ENCODE peak calls at places on chromosome 7, in five cellular contexts. B is GM20000, Q is hepatocyte, M is lower lobe of right lung, V is OCI-LY7. N is an unnamed sample.

GRCh38 chr7:143499743-143500348 is 22.2 kb downstream of the TAS2R41 start:
- DNase-seq in Q (no peak), M (no peak), V (no peak), B (no peak), N (no peak)

GRCh38 chr7:40583653-40584424 is 449.0 kb downstream of the SUGCT start:
- DNase-seq in Q (no peak), M (no peak), B (no peak), V (no peak), N (no peak)

GRCh38 chr7:133836666-133837065 is 290.5 kb upstream of the LRGUK start:
- DNase-seq in B (no peak), M (no peak), V (no peak), Q (no peak), N (no peak)

GRCh38 chr7:106615808-106616691 is 44.9 kb downstream of the CCDC71L start:
- DNase-seq in B (no peak), V (no peak), Q (no peak), M (no peak), N (no peak)

GRCh38 chr7:68107968-68108367 is 1111.3 kb downstream of the TYW1 start:
- DNase-seq in Q (no peak), V (no peak), B (no peak), M (no peak), N (no peak)

GRCh38 chr7:103857435-103857834 is 132.0 kb downstream of the RELN start:
- DNase-seq in B (no peak), Q (no peak), M (no peak), V (no peak), N (no peak)

GRCh38 chr7:108372601-108373000 is 83.6 kb downstream of the NRCAM start:
- DNase-seq in Q (no peak), V (no peak), B (no peak), M (no peak), N (no peak)

GRCh38 chr7:4484545-4484944 is 197.6 kb upstream of the FOXK1 start:
- DNase-seq in M (no peak), B (no peak), Q (no peak), V (no peak), N (no peak)

GRCh38 chr7:122040147-122040546 is 103.9 kb downstream of the AASS start:
- DNase-seq in M (no peak), Q (no peak), B (no peak), V (no peak), N (no peak)

GRCh38 chr7:127514499-127514898 is 70.9 kb downstream of the GCC1 start:
- DNase-seq in V (peak), B (peak), Q (peak), M (no peak), N (no peak)

GRCh38 chr7:47715631-47716068 is 133.7 kb upstream of the TNS3 start:
- DNase-seq in M (no peak), V (no peak), Q (no peak), B (no peak), N (no peak)

GRCh38 chr7:44534087-44534486 is 7.0 kb downstream of the NPC1L1 start:
- DNase-seq in Q (no peak), B (no peak), M (no peak), V (no peak), N (no peak)

GRCh38 chr7:51315393-51316261 is 982 bp downstream of the COBL start:
- DNase-seq in M (peak), B (peak), V (no peak), Q (peak), N (no peak)

GRCh38 chr7:156691764-156692163 is 51.2 kb downstream of the RNF32 start:
- DNase-seq in B (no peak), V (no peak), Q (no peak), M (no peak), N (no peak)

GRCh38 chr7:136709876-136710275 is 158.6 kb upstream of the CHRM2 start:
- DNase-seq in M (no peak), Q (peak), B (no peak), V (no peak), N (no peak)

GRCh38 chr7:64559206-64559605 is 3.7 kb downstream of the ZNF680 start:
- DNase-seq in B (no peak), M (no peak), V (no peak), Q (no peak), N (no peak)

GRCh38 chr7:146185844-146186243 is 69.2 kb downstream of the CNTNAP2 start:
- DNase-seq in V (no peak), M (no peak), Q (no peak), B (no peak), N (no peak)

GRCh38 chr7:77382532-77382931 is 33.6 kb downstream of the GSAP start:
- DNase-seq in Q (no peak), M (no peak), B (no peak), V (no peak), N (no peak)

GRCh38 chr7:77416621-77417371 is 647 bp upstream of the GSAP start:
- DNase-seq in Q (no peak), M (no peak), V (no peak), B (no peak), N (no peak)

GRCh38 chr7:36216063-36216684 is 63.1 kb downstream of the EEPD1 start:
- DNase-seq in M (no peak), V (no peak), B (no peak), Q (peak), N (no peak)

GRCh38 chr7:101911011-101911799 is 93.8 kb downstream of the CUX1 start:
- DNase-seq in V (no peak), B (no peak), M (no peak), Q (peak), N (no peak)

GRCh38 chr7:66640802-66641525 is 12.3 kb downstream of the KCTD7 start:
- DNase-seq in B (no peak), Q (peak), V (no peak), M (no peak), N (no peak)

GRCh38 chr7:139813141-139813540 is 15.9 kb upstream of the TBXAS1 start:
- DNase-seq in V (no peak), B (no peak), M (no peak), Q (no peak), N (no peak)

GRCh38 chr7:2157473-2158279 is 75.1 kb downstream of the MAD1L1 start:
- DNase-seq in M (peak), B (no peak), V (peak), Q (peak), N (no peak)

GRCh38 chr7:138564365-138564764 is 104.3 kb downstream of the TRIM24 start:
- DNase-seq in M (no peak), V (no peak), B (no peak), Q (peak), N (no peak)

GRCh38 chr7:132516042-132516840 is 60.0 kb downstream of the PLXNA4 start:
- DNase-seq in M (no peak), B (no peak), Q (peak), V (no peak), N (no peak)

GRCh38 chr7:27109533-27110162 is 7.2 kb upstream of the HOXA2 start:
- DNase-seq in M (no peak), Q (no peak), V (no peak), B (no peak), N (no peak)

GRCh38 chr7:114082934-114083647 is 164.3 kb upstream of the PPP1R3A start:
- DNase-seq in V (no peak), B (peak), Q (peak), M (peak), N (no peak)

GRCh38 chr7:1842321-1843221 is 172.5 kb downstream of the ELFN1 start:
- DNase-seq in M (peak), B (no peak), V (no peak), Q (peak), N (peak)

GRCh38 chr7:30870821-30871518 is 40.7 kb upstream of the AQP1 start:
- DNase-seq in B (no peak), V (no peak), Q (no peak), M (no peak), N (no peak)

GRCh38 chr7:117219485-117219884 is 103.4 kb downstream of the WNT2 start:
- DNase-seq in Q (no peak), B (no peak), V (no peak), M (no peak), N (no peak)

GRCh38 chr7:155298288-155298833 is 683 bp downstream of the INSIG1 start:
- DNase-seq in B (no peak), M (no peak), V (no peak), Q (peak), N (no peak)

GRCh38 chr7:155296006-155296787 is 1.5 kb upstream of the INSIG1 start:
- DNase-seq in B (no peak), V (no peak), M (no peak), Q (no peak), N (no peak)

GRCh38 chr7:155295511-155295910 is 2.2 kb upstream of the INSIG1 start:
- DNase-seq in M (no peak), Q (no peak), B (no peak), V (no peak), N (no peak)

GRCh38 chr7:155297517-155298287 is at the start of gene INSIG1:
- DNase-seq in M (peak), Q (peak), V (peak), B (peak), N (peak)

DNA sequence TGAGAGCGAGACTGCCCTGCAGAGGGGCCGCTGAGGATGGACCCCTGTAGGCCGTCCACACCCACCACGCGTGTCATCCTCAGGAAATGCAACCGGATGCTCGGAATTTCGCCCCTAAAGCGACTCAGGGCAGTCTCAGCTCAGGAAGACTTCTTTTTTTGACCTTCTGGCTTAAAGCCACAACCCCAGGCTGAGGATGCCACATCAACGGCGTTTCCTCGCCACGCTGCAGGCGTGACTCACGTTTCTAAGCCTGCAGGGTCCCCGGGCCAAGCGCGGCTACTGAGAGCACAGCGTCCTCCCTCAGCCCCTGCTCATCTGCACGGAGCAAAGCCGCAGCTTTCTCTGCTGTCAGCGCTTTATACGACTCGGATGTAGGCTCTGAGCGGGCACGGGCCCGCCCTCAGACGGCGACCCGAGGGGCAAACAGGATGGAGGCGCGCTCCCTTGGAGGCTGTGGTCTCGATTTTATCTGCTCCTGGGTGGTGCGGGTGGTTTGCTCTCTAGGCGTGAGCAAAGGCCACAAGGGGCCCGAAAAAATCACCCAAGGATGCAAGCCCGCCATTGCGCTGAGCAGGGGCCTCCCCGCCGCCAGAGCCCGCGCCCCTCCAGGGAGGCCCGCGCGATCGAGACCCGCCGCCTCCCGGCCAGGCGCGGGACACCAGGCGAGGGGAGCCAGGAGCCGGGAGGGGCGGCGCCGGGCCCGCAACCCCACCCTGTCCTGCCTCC is 726 bp upstream of the INSIG1 start:
- DNase-seq in M (peak), V (peak), B (peak), Q (peak), N (peak)
- TF ChIP-seq CTCF in M (peak), V (peak), B (no peak), Q (peak), N (peak)

DNA sequence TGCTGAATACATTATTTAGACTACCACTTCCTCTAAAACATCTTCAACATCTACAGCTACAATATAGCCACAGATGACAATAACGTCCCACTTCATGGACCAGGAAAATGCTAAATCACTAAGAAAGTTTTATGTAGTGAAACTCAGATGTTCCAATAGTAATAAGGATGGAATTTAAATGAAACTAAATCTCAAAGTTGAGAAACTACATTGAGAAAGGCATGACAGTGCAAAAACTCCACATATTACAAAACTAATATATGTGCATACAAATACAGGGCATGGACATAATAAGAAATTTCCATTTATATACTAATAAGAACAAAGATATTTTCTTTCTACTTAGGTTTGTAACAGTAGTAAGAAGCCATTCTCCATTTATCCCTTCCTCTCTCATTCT is 31.1 kb downstream of the POT1 start:
- DNase-seq in M (no peak), Q (no peak), B (no peak), V (no peak), N (no peak)
- TF ChIP-seq CTCF in M (no peak), Q (no peak), B (no peak), V (no peak), N (no peak)

GRCh38 chr7:149873074-149873967 is 448 bp upstream of the ATP6V0E2 start:
- DNase-seq in B (peak), M (peak), Q (peak), V (peak), N (peak)

GRCh38 chr7:149871576-149871975 is 2.2 kb upstream of the ATP6V0E2 start:
- DNase-seq in V (no peak), B (no peak), M (no peak), Q (no peak), N (peak)

GRCh38 chr7:149870701-149871483 is 2.9 kb upstream of the ATP6V0E2 start:
- DNase-seq in M (no peak), V (no peak), Q (no peak), B (no peak), N (peak)

GRCh38 chr7:149873968-149874643 is at the start of gene ATP6V0E2:
- DNase-seq in Q (no peak), V (no peak), M (no peak), B (no peak), N (peak)

GRCh38 chr7:149872419-149873073 is 1.2 kb upstream of the ATP6V0E2 start:
- DNase-seq in M (peak), V (peak), B (peak), Q (peak), N (peak)
- TF ChIP-seq CTCF in M (no peak), V (peak), B (no peak), Q (peak), N (no peak)

GRCh38 chr7:34675749-34676374 is 17.8 kb downstream of the NPSR1 start:
- DNase-seq in B (peak), M (no peak), Q (peak), V (peak), N (no peak)
- TF ChIP-seq CTCF in B (peak), M (peak), Q (peak), V (peak), N (peak)

DNA sequence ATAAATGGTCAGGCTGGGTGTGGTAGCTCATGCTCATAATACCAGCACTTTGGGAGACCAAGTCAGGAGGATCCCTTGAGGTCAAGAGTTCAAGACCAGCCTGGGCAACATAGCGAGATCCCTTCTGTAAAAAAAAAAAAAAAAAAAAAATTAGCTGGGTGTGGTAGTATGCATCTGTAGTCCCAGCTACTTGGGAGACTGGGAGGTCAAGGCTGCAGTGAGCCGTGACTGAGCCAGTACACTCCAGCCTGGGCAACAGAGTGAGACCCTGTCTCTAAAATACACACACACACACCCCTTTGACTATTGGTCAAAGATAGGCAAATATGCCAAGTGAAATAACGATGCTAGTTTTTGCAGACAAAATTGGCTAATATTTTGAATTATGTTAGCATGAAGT is 80.6 kb downstream of the IGF2BP3 start:
- DNase-seq in V (no peak), B (no peak), Q (no peak), M (no peak), N (no peak)
- TF ChIP-seq CTCF in V (no peak), B (no peak), Q (no peak), M (no peak), N (no peak)

N was measured in CD14-positive monocyte.